ENCODE peak calls at places on chromosomes 3 and 15, in seven cellular contexts. C is astrocyte of the spinal cord; K is cerebellum; G is NCI-H510A; J is stimulated activated CD8-positive, alpha-beta memory T cell treated with anti-CD3 and anti-CD28 coated beads, Interleukin-2, amount 100 ng/mL, for 1 hour; A is stimulated activated effector memory CD8-positive, alpha-beta T cell treated with anti-CD3 and anti-CD28 coated beads, Interleukin-12 subunit alpha, Interleukin-12 subunit beta, amount 100 ng/mL, for 72 hours; T is cardiac muscle cell. X is an unnamed sample.

GRCh38 chr3:125052671-125053303 is 3.0 kb downstream of the HEG1 start:
- DNase-seq in K (no peak), T (peak), J (no peak), G (no peak), C (peak), A (no peak), X (peak)

GRCh38 chr15:66673410-66674322 is 28.4 kb upstream of the SMAD6 start:
- DNase-seq in G (no peak), T (peak), C (no peak), A (no peak), J (no peak), K (no peak), X (no peak)

GRCh38 chr15:101049856-101050646 is 130.9 kb downstream of the LRRK1 start:
- DNase-seq in T (no peak), G (no peak), K (no peak), C (no peak), J (no peak), A (peak), X (no peak)

GRCh38 chr3:25156526-25157075 is 271.5 kb upstream of the RARB start:
- DNase-seq in C (peak), K (no peak), J (no peak), A (no peak), G (no peak), T (peak), X (peak)

GRCh38 chr15:66832679-66833078 is 130.6 kb downstream of the SMAD6 start:
- DNase-seq in K (no peak), T (peak), J (no peak), G (no peak), A (no peak), C (no peak), X (no peak)

GRCh38 chr3:20160230-20160629 is 25.8 kb downstream of the SGO1 start:
- DNase-seq in A (no peak), T (no peak), G (no peak), C (no peak), J (no peak), K (no peak), X (no peak)

GRCh38 chr3:58776231-58776630 is 109.7 kb upstream of the FAM3D start:
- DNase-seq in G (no peak), C (no peak), A (no peak), J (no peak), K (no peak), T (no peak), X (no peak)

GRCh38 chr3:76370749-76371148 is 585.4 kb upstream of the ZNF717 start:
- DNase-seq in G (peak), J (no peak), T (no peak), K (no peak), C (no peak), A (no peak), X (peak)

GRCh38 chr15:31442203-31443090 is 115.8 kb downstream of the KLF13 start:
- DNase-seq in T (peak), G (no peak), K (no peak), A (no peak), C (peak), J (no peak), X (peak)

GRCh38 chr3:197737319-197737649 is 580 bp upstream of the RUBCN start:
- DNase-seq in G (no peak), T (no peak), K (no peak), A (no peak), J (no peak), C (no peak), X (no peak)

GRCh38 chr3:194364652-194365434 is 4.7 kb downstream of the LRRC15 start:
- DNase-seq in G (peak), A (no peak), J (no peak), T (peak), C (peak), K (no peak), X (peak)

GRCh38 chr15:48472756-48473155 is 141.5 kb downstream of the DUT start:
- DNase-seq in A (no peak), J (no peak), C (peak), G (no peak), T (no peak), K (no peak), X (peak)

GRCh38 chr15:90161946-90162345 is 39.2 kb upstream of the SEMA4B start:
- DNase-seq in K (no peak), A (no peak), C (no peak), T (no peak), J (no peak), G (no peak), X (no peak)

GRCh38 chr3:59692117-59692516 is 642.3 kb upstream of the CFAP20DC start:
- DNase-seq in J (no peak), T (no peak), C (no peak), G (no peak), A (no peak), K (no peak), X (no peak)

GRCh38 chr3:89227218-89227617 is 119.8 kb downstream of the EPHA3 start:
- DNase-seq in T (peak), C (peak), A (no peak), K (no peak), J (no peak), G (no peak), X (peak)

GRCh38 chr3:51379301-51379700 is 5.8 kb upstream of the MANF start:
- DNase-seq in K (no peak), A (no peak), T (no peak), C (no peak), G (no peak), J (no peak), X (no peak)

GRCh38 chr3:26484140-26484539 is 138.4 kb upstream of the LRRC3B start:
- DNase-seq in C (no peak), G (no peak), A (no peak), K (no peak), T (no peak), J (no peak), X (peak)

GRCh38 chr3:175336406-175337133 is 477.4 kb downstream of the NAALADL2 start:
- DNase-seq in K (no peak), T (no peak), G (no peak), C (no peak), J (no peak), A (no peak), X (no peak)

GRCh38 chr3:127970966-127971592 is 56.0 kb downstream of the KBTBD12 start:
- DNase-seq in J (no peak), A (no peak), T (peak), C (peak), K (peak), G (peak), X (peak)

GRCh38 chr3:37707428-37708372 is 154.0 kb upstream of the CTDSPL start:
- DNase-seq in J (no peak), C (no peak), A (no peak), T (no peak), G (no peak), K (peak), X (no peak)